ENCODE peak calls at places on chromosomes 6 and 20, in four cellular contexts. T is keratinocyte; D is RPMI7951; C is stimulated activated CD8-positive, alpha-beta memory T cell treated with anti-CD3 and anti-CD28 coated beads, Interleukin-15, amount 100 ng/mL, for 24 hours. W is an unnamed sample.

GRCh38 chr6:107330190-107330589 is 129.2 kb downstream of the PDSS2 start:
- DNase-seq in T (no peak), D (no peak), C (no peak), W (no peak)

GRCh38 chr20:40865095-40865494 is 163.5 kb upstream of the TOP1 start:
- DNase-seq in C (no peak), D (peak), T (no peak), W (no peak)

GRCh38 chr6:159074120-159074684 is 29.4 kb upstream of the TAGAP start:
- DNase-seq in C (no peak), D (peak), T (no peak), W (no peak)

GRCh38 chr6:65650086-65650485 is 56.9 kb downstream of the EYS start:
- DNase-seq in D (no peak), T (no peak), C (no peak), W (no peak)

GRCh38 chr6:150201791-150202329 is 59.0 kb downstream of the PPP1R14C start:
- DNase-seq in D (no peak), C (no peak), T (no peak), W (no peak)

GRCh38 chr6:88124925-88125557 is 41.1 kb downstream of the CNR1 start:
- DNase-seq in T (no peak), D (peak), C (no peak), W (no peak)

GRCh38 chr6:13766201-13766634 is 48.1 kb downstream of the MCUR1 start:
- DNase-seq in C (no peak), D (peak), T (no peak), W (no peak)

GRCh38 chr6:26270903-26271639 is 93.9 kb upstream of the BTN3A2 start:
- DNase-seq in T (no peak), C (no peak), D (peak), W (peak)

GRCh38 chr6:50820590-50821234 is 2.0 kb downstream of the TFAP2B start:
- DNase-seq in C (no peak), D (no peak), T (no peak), W (no peak)

GRCh38 chr20:62860391-62860923 is 1.2 kb downstream of the TCFL5 start:
- DNase-seq in T (no peak), C (no peak), D (peak), W (no peak)

GRCh38 chr6:22598386-22598785 is 29.0 kb downstream of the HDGFL1 start:
- DNase-seq in T (no peak), D (no peak), C (no peak), W (no peak)

GRCh38 chr6:90179190-90180169 is 117.2 kb downstream of the BACH2 start:
- DNase-seq in T (no peak), D (peak), C (no peak), W (peak)

GRCh38 chr6:32627831-32628230 is 9.4 kb upstream of the HLA-DQA1 start:
- DNase-seq in C (no peak), T (no peak), D (no peak), W (no peak)

GRCh38 chr6:138004423-138005287 is 102.6 kb downstream of the PERP start:
- DNase-seq in C (no peak), T (no peak), D (peak), W (peak)

GRCh38 chr6:89430563-89430962 is 2.4 kb upstream of the ANKRD6 start:
- DNase-seq in D (no peak), T (no peak), C (no peak), W (no peak)

W was measured in central memory CD4-positive, alpha-beta T cell.